ENCODE peak calls at places on chromosomes 13 and 19, in seven cellular contexts. Z, A, K, S, H, T and U are unnamed samples.

GRCh38 chr13:62544928-62545327 is 1129.3 kb upstream of the PCDH20 start:
- DNase-seq in Z (no peak), A (no peak), K (no peak), S (no peak), H (no peak), T (no peak), U (no peak)

GRCh38 chr13:25111557-25111956 is 15.6 kb downstream of the PABPC3 start:
- DNase-seq in Z (no peak), A (peak; percentile 41), K (no peak), S (no peak), H (no peak), T (no peak), U (no peak)

GRCh38 chr19:38228491-38229439 is 4.7 kb upstream of the DPF1 start:
- DNase-seq in Z (no peak), A (no peak), K (no peak), S (no peak), H (no peak), T (no peak), U (no peak)

GRCh38 chr19:52214241-52214640 is 24.4 kb downstream of the PPP2R1A start:
- DNase-seq in Z (no peak), A (no peak), K (no peak), S (no peak), H (no peak), T (no peak), U (no peak)

GRCh38 chr13:48315981-48316380 is 12.4 kb downstream of the RB1 start:
- DNase-seq in Z (no peak), A (no peak), K (no peak), S (peak; percentile 15), H (no peak), T (no peak), U (no peak)

GRCh38 chr13:51771418-51772104 is 32.4 kb downstream of the DHRS12 start:
- DNase-seq in Z (no peak), A (no peak), K (no peak), S (no peak), H (no peak), T (peak; percentile 86), U (no peak)

GRCh38 chr13:85626603-85627002 is 172.6 kb downstream of the SLITRK6 start:
- DNase-seq in Z (no peak), A (no peak), K (no peak), S (no peak), H (no peak), T (no peak), U (no peak)

GRCh38 chr19:51422053-51422448 is 4.6 kb upstream of the SIGLEC10 start:
- DNase-seq in Z (peak; percentile 56), A (peak; percentile 26), K (peak; percentile 91), S (peak; percentile 82), H (peak; percentile 69), T (peak; percentile 82), U (peak; percentile 22)

GRCh38 chr19:4264812-4265211 is 14.3 kb upstream of the SHD start:
- DNase-seq in Z (no peak), A (no peak), K (no peak), S (no peak), H (no peak), T (no peak), U (no peak)

GRCh38 chr19:48443262-48443661 is 2.5 kb upstream of the GRWD1 start:
- DNase-seq in Z (no peak), A (no peak), K (peak; percentile 58), S (no peak), H (no peak), T (no peak), U (no peak)
- H3K4me3 ChIP-seq in Z (no peak overlapping the region), A (no peak overlapping the region), K (peak overlapping the region; percentile 99), S (peak overlapping the region; percentile 96), H (no peak overlapping the region), T (peak overlapping the region; percentile 42), U (no peak overlapping the region)

DNA sequence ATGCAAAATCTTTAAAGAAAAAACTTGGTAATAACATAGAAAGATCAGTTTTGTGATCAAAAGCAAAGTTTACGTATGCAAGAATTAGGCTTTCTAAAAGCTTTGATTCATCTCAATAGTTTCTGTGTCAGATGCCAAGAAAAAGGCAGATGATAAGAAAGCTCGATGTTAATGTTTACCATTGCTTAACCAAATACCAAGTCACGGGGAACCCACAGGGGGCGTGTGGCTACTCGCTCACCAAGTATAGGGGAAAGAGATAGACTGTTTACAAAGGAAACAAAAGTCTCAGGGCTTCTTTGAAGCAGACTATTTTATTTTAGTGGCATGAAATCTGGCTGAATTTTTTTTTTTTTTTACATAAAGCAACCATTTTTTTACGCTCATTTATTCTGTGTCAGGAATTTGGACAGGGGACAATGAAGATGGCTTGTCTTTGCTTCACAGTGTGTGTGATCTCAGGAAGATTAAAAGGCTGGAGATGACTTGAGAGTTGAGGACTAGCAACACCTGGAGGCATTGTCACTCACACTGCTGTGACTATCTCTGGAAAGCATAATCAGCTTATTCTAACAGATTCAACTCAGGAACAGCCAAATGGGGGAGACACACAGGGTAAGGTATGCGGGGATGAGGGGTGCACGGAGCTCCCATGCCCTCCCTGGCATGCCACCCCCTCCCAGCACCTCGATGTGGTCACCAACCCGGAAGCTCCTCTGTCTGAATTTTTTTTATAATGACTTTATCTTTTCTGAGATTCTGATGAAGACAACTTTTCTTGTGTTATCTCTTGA is 24.9 kb downstream of the RCBTB1 start:
- DNase-seq in Z (no peak), A (peak; percentile 84), K (no peak), S (no peak), H (no peak), T (peak; percentile 74), U (no peak)
- TF ChIP-seq CTCF in Z (no peak), A (peak; percentile 45), K (peak; percentile 28), S (peak; percentile 24), H (no peak), T (no peak), U (peak; percentile 36)

DNA sequence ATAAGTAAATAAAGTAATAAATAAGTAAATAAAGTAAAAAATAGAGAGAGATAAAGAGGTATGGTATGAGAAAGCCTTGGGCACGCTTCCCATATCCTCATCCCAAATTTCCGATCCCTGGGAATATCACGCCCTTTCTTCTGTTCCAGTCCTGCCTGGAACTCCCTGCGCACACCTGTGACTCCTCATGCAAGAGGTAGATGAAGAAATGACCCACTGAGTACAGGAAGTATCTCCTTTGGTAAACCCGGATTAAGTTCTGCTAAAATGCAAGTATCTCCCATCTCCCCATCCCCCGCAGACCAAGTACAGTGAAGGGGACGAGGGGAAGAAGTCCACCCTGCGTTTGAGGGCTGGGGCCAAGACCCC is 399 bp upstream of the ZNF136 start:
- DNase-seq in Z (no peak), A (no peak), K (no peak), S (no peak), H (no peak), T (no peak), U (no peak)
- H3K4me3 ChIP-seq in Z (peak overlapping the region; percentile 86), A (peak overlapping the region; percentile 66), K (peak overlapping the region; percentile 80), S (peak overlapping the region; percentile 98), H (peak overlapping the region; percentile 95), T (peak overlapping the region; percentile 96), U (peak overlapping the region; percentile 82)

DNA sequence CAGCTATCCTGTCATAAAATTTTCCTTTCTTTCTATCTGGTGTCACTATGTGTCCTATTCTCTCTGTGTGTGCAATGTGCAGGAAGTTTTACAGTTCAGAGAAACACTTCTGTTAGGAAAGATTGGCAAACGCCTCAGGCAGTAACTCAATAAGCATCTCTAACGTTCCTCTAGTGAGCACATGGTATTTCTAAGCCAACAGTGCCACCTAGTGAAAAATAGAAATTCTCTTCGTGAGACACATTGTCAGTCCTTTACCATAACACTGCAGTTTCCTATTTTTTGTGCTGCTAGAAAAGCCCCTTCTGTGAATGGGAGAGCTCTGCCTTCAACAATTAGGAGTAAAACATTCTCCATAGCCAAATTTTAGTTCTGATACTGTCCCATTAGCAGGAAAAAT is 50.7 kb downstream of the ZNF723 start:
- DNase-seq in Z (no peak), A (peak; percentile 43), K (no peak), S (no peak), H (no peak), T (no peak), U (peak; percentile 3)
- TF ChIP-seq CTCF in Z (peak; percentile 18), A (no peak), K (peak; percentile 45), S (peak; percentile 60), H (peak; percentile 22), T (peak; percentile 18), U (peak; percentile 40)

GRCh38 chr19:49843265-49843664 is 7.7 kb upstream of the PTOV1 start:
- DNase-seq in Z (no peak), A (no peak), K (no peak), S (no peak), H (no peak), T (no peak), U (no peak)
- H3K4me3 ChIP-seq in Z (no peak overlapping the region), A (no peak overlapping the region), K (no peak overlapping the region), S (no peak overlapping the region), H (no peak overlapping the region), T (no peak overlapping the region), U (no peak overlapping the region)

GRCh38 chr19:33208904-33209843 is 15.0 kb downstream of the LRP3 start:
- DNase-seq in Z (no peak), A (no peak), K (no peak), S (no peak), H (no peak), T (no peak), U (no peak)
- TF ChIP-seq CTCF in Z (peak; percentile 9), A (no peak), K (no peak), S (no peak), H (no peak), T (no peak), U (no peak)

DNA sequence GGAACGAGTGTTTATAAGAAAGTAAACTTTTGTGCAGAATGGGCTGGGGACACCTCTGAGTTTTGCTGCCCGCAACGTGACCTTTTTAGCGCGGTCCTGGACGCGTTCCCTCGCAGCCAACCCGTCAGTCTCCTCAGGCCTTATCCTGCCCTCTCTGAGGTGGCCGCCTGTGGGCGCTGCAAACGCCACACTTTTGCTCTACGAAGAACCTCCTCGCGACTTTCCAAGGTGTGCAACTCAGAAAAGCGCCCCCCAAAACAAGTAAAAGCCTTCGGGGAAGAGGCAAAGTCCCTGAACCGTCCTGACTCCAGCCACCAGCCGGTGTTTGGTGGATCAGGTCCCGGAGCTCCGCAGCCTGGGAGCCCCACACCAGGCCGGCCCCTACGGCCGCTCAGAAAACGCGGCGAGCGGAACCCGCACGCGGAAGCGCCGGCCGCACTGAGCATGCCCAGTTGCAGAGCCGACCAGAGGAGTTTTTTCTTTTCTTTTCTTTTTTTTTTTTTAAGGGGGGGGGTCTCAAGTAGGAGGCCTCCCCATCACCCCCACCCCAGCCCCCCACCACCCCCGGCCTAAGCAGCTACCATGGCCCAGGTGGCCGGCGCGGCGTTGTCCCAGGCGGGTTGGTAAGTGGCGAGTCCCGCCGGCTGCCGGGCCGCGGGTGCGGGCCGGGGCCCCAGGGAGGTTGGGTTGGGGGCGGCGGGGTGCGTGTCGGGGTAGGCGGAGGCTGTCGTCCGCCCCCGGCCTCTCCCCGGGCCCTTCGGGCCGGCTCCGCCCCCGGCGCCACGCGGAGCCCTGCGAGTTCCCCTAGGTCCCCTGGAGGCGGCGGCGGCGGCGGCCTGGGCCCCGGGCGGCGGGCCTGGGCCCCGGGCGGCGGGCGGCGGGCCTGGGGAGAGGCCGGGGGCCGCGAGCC is at the start of gene TDRD3:
- DNase-seq in Z (peak; percentile 53), A (peak; percentile 75), K (peak; percentile 88), S (peak; percentile 86), H (peak; percentile 65), T (peak; percentile 86), U (peak; percentile 62)
- H3K4me3 ChIP-seq in Z (peak within 1 kb of the TSS; percentile 91), A (peak within 1 kb of the TSS; percentile 70), K (peak within 1 kb of the TSS; percentile 72), S (peak within 1 kb of the TSS; percentile 88), H (peak within 1 kb of the TSS; percentile 88), T (peak within 1 kb of the TSS; percentile 51), U (peak within 1 kb of the TSS; percentile 71)